ENCODE peak calls at places on chromosomes 4 and X, in eight cellular contexts. S, F, X, N, P, T, A and L are unnamed samples.

GRCh38 chrX:7159132-7159861 is 11.3 kb upstream of the PUDP start:
- DNase-seq in P (peak), A (peak), X (no peak), T (no peak), F (no peak), N (no peak), S (no peak), L (no peak)

GRCh38 chr4:76943129-76943620 is 6.4 kb upstream of the SEPTIN11 start:
- DNase-seq in F (no peak), T (no peak), P (no peak), X (no peak), N (no peak), S (no peak), A (no peak), L (no peak)

GRCh38 chr4:40289366-40290188 is 45.6 kb upstream of the CHRNA9 start:
- DNase-seq in X (no peak), A (no peak), F (no peak), N (no peak), T (no peak), P (no peak), S (no peak), L (no peak)

GRCh38 chr4:148986951-148987350 is 544.7 kb upstream of the NR3C2 start:
- DNase-seq in T (no peak), X (no peak), A (no peak), F (no peak), N (peak), S (no peak), P (peak), L (no peak)

GRCh38 chrX:124502599-124502998 is 156.2 kb downstream of the SH2D1A start:
- DNase-seq in N (no peak), T (no peak), P (no peak), A (no peak), F (no peak), X (no peak), S (no peak), L (no peak)

GRCh38 chr4:86117781-86118302 is 242.0 kb downstream of the MAPK10 start:
- DNase-seq in X (no peak), S (no peak), N (no peak), A (no peak), F (no peak), P (no peak), T (no peak), L (no peak)

GRCh38 chr4:41144812-41145211 is 69.5 kb downstream of the APBB2 start:
- DNase-seq in T (no peak), F (no peak), P (no peak), S (no peak), A (no peak), N (no peak), X (no peak), L (no peak)

GRCh38 chrX:135985123-135985973 is at the start of gene SLC9A6:
- DNase-seq in T (peak), F (no peak), S (peak), N (no peak), A (peak), X (peak), P (peak), L (peak)

GRCh38 chr4:15543537-15544195 is 74.0 kb downstream of the CC2D2A start:
- DNase-seq in A (no peak), F (no peak), T (no peak), X (no peak), S (no peak), N (no peak), P (no peak), L (no peak)

GRCh38 chr4:150582881-150583286 is 933 bp downstream of the MAB21L2 start:
- DNase-seq in S (no peak), A (no peak), P (no peak), N (no peak), X (no peak), F (no peak), T (no peak), L (no peak)

GRCh38 chr4:138262058-138262838 is 20.1 kb upstream of the SLC7A11 start:
- DNase-seq in T (no peak), N (no peak), A (no peak), X (no peak), S (no peak), F (no peak), P (no peak), L (no peak)

GRCh38 chr4:17058506-17058905 is 160.1 kb upstream of the LDB2 start:
- DNase-seq in T (no peak), X (no peak), S (peak), P (no peak), N (no peak), F (no peak), A (no peak), L (no peak)

GRCh38 chr4:41158756-41159155 is 55.6 kb downstream of the APBB2 start:
- DNase-seq in A (no peak), P (no peak), F (no peak), T (no peak), X (no peak), N (no peak), S (no peak), L (no peak)

GRCh38 chr4:132269303-132269990 is 879.6 kb upstream of the PCDH10 start:
- DNase-seq in A (no peak), X (no peak), S (no peak), F (no peak), T (no peak), N (no peak), P (no peak), L (no peak)

GRCh38 chr4:157978680-157979361 is 194.0 kb downstream of the GASK1B start:
- DNase-seq in A (peak), F (no peak), P (no peak), T (peak), S (peak), X (peak), N (peak), L (peak)

GRCh38 chr4:14787894-14788293 is 214.4 kb upstream of the CPEB2 start:
- DNase-seq in P (no peak), T (no peak), X (peak), N (no peak), S (no peak), F (no peak), A (no peak), L (peak)

GRCh38 chrX:53481093-53481492 is 46.9 kb upstream of the HSD17B10 start:
- DNase-seq in P (no peak), N (no peak), F (no peak), X (no peak), A (peak), T (no peak), S (no peak), L (peak)

GRCh38 chr4:89305712-89306437 is 1.7 kb downstream of the GPRIN3 start:
- DNase-seq in S (no peak), T (no peak), N (no peak), P (no peak), X (no peak), A (no peak), F (no peak), L (no peak)

GRCh38 chr4:118905546-118905945 is 16.9 kb downstream of the SYNPO2 start:
- DNase-seq in F (no peak), N (no peak), T (no peak), P (no peak), S (no peak), A (no peak), X (no peak), L (no peak)

GRCh38 chr4:62415256-62415655 is 1215.1 kb downstream of the ADGRL3 start:
- DNase-seq in T (no peak), A (no peak), S (no peak), P (no peak), N (no peak), F (no peak), X (no peak), L (no peak)

GRCh38 chrX:36804066-36804465 is 204.1 kb upstream of the FAM47C start:
- DNase-seq in P (no peak), S (no peak), X (no peak), A (no peak), T (no peak), F (no peak), N (no peak), L (no peak)

GRCh38 chrX:29911673-29912072 is 303.7 kb upstream of the MAGEB2 start:
- DNase-seq in N (no peak), P (no peak), X (no peak), T (no peak), S (no peak), F (no peak), A (no peak), L (no peak)

GRCh38 chrX:15497865-15498264 is 2.7 kb upstream of the BMX start:
- DNase-seq in S (peak), F (no peak), P (no peak), N (peak), X (peak), A (peak), T (no peak), L (peak)

GRCh38 chr4:113278324-113278934 is 229.0 kb downstream of the ANK2 start:
- DNase-seq in N (peak), F (peak), S (peak), P (no peak), T (peak), X (peak), A (peak), L (peak)

GRCh38 chr4:182776376-182777058 is 140.7 kb downstream of the DCTD start:
- DNase-seq in N (no peak), P (no peak), A (no peak), F (no peak), X (no peak), S (no peak), T (no peak), L (no peak)

GRCh38 chr4:41069268-41069667 is 145.1 kb downstream of the APBB2 start:
- DNase-seq in F (no peak), A (no peak), P (no peak), T (no peak), S (no peak), N (no peak), X (no peak), L (no peak)

GRCh38 chr4:720111-720860 is 14.7 kb downstream of the PCGF3 start:
- DNase-seq in S (no peak), A (no peak), F (no peak), T (no peak), N (no peak), P (no peak), X (no peak), L (no peak)

GRCh38 chrX:150906694-150907093 is 8.2 kb upstream of the CD99L2 start:
- DNase-seq in T (no peak), N (no peak), F (no peak), A (no peak), P (no peak), X (no peak), S (no peak), L (no peak)

GRCh38 chr4:38385286-38386010 is 278.6 kb upstream of the KLF3 start:
- DNase-seq in N (no peak), A (no peak), P (no peak), X (no peak), F (no peak), S (no peak), T (no peak), L (peak)

GRCh38 chr4:36399762-36400353 is 118.4 kb downstream of the DTHD1 start:
- DNase-seq in T (no peak), F (peak), S (peak), A (no peak), N (no peak), X (peak), P (no peak), L (peak)

GRCh38 chr4:121851354-121851753 is 18.9 kb downstream of the BBS7 start:
- DNase-seq in F (no peak), A (no peak), N (no peak), S (no peak), X (no peak), P (no peak), T (no peak), L (no peak)

GRCh38 chr4:53306729-53307128 is 59.1 kb downstream of the SCFD2 start:
- DNase-seq in F (no peak), S (no peak), P (no peak), T (no peak), A (no peak), X (no peak), N (no peak), L (no peak)

GRCh38 chr4:11098461-11098860 is 330.2 kb downstream of the HS3ST1 start:
- DNase-seq in F (peak), T (no peak), A (no peak), N (no peak), X (no peak), S (no peak), P (no peak), L (no peak)

GRCh38 chr4:140861359-140862181 is 105.4 kb upstream of the TBC1D9 start:
- DNase-seq in A (peak), P (peak), X (peak), S (peak), N (peak), T (no peak), F (peak), L (peak)

GRCh38 chr4:104930298-104930697 is 216.4 kb upstream of the TET2 start:
- DNase-seq in T (no peak), A (no peak), P (no peak), X (no peak), F (peak), S (no peak), N (no peak), L (no peak)

GRCh38 chr4:99759988-99760387 is 56.6 kb upstream of the DAPP1 start:
- DNase-seq in A (no peak), F (no peak), T (no peak), X (no peak), P (no peak), S (no peak), N (no peak), L (no peak)

GRCh38 chr4:36208884-36209473 is 35.3 kb downstream of the ARAP2 start:
- DNase-seq in S (no peak), A (no peak), X (no peak), F (no peak), T (no peak), P (no peak), N (no peak), L (no peak)

DNA sequence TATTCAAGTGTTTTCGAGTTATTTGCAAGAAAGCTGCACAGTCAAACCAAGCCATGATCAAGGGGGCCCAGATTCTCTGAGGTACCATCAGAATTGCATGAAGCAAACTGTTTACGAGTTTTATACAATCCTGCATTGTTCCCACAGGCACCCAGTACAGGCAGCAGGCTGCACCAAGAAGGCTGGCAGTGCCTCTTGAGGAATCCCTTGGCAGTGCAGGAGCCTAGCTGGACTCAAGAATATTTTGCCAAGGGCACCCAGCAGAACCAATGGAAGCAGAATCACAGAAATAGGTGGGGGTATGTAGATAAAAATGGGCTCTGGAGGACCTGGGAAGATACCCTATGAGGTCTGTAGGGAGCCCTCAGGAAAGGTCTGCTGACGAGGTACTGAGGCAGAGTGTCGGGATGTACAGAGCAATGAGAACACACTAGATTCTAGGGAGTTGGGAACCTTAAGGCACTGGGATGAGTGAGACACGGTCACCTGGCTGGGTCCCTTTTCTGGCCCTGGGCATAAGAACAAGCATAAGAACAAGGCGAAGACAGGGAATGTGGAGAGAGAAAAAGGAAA is 2.5 kb upstream of the PLP1 start:
- DNase-seq in X (peak), T (no peak), S (no peak), N (peak), F (no peak), P (no peak), A (no peak), L (no peak)
- TF ChIP-seq POLR2A in X (no peak), T (no peak), S (no peak), N (no peak), F (no peak), P (no peak), A (no peak), L (no peak)

GRCh38 chr4:3483471-3483921 is 20.4 kb downstream of the DOK7 start:
- DNase-seq in N (no peak), A (no peak), F (no peak), S (no peak), P (peak), X (no peak), T (no peak), L (no peak)
- TF ChIP-seq POLR2A in N (no peak), A (no peak), F (no peak), S (no peak), P (no peak), X (no peak), T (no peak), L (no peak)

GRCh38 chr4:2535386-2536192 is 858 bp upstream of the FAM193A start:
- DNase-seq in X (peak), A (peak), S (peak), T (peak), N (no peak), P (peak), F (no peak), L (peak)
- TF ChIP-seq POLR2A in X (no peak), A (no peak), S (peak), T (no peak), N (no peak), P (no peak), F (peak), L (no peak)

GRCh38 chr4:152937535-152938236 is 1.6 kb downstream of the FHDC1 start:
- DNase-seq in X (no peak), P (peak), T (no peak), N (no peak), F (no peak), S (no peak), A (peak), L (peak)
- TF ChIP-seq POLR2A in X (no peak), P (no peak), T (no peak), N (no peak), F (no peak), S (no peak), A (no peak), L (peak)

GRCh38 chr4:107896158-107896645 is 35.1 kb upstream of the CYP2U1 start:
- DNase-seq in X (no peak), A (no peak), F (no peak), P (no peak), N (peak), T (no peak), S (no peak), L (no peak)
- TF ChIP-seq POLR2A in X (no peak), A (no peak), F (no peak), P (no peak), N (no peak), T (no peak), S (no peak), L (no peak)

DNA sequence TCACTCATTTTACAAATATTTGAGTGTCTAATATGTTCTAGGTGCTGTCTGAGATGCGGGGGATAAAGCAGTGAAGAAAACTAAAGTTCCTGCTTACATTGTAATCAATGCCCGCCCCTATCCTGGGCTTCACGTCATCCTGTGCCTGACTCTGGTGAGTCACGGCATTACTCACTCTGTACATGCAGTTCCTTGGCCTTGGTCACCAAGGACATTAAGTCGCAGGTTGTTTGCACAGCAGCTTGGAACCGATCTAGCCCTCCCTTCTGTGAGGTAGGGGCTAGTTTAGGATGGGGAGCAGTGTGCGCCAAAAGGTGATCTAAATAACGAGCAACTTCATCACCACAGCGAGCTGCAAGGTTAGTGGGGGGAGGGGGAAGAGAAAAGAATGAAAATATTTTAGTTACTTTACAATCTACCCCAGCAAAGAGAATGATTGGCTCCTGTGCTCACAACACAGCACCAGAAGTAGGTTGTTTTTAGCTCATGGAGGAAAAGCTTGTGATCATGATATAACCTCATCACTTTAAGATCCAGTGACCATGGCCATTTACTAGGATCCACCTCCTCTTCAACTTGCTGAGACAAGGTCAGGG is 48.0 kb upstream of the HDAC8 start:
- DNase-seq in S (peak), N (peak), P (peak), X (peak), T (no peak), F (no peak), A (peak), L (no peak)
- TF ChIP-seq POLR2A in S (no peak), N (no peak), P (no peak), X (peak), T (no peak), F (no peak), A (no peak), L (no peak)

GRCh38 chr4:109730294-109731051 is 603 bp upstream of the PLA2G12A start:
- DNase-seq in N (no peak), S (no peak), T (peak), F (peak), P (peak), A (peak), X (peak), L (peak)
- TF ChIP-seq POLR2A in N (no peak), S (no peak), T (no peak), F (no peak), P (no peak), A (no peak), X (peak), L (no peak)

DNA sequence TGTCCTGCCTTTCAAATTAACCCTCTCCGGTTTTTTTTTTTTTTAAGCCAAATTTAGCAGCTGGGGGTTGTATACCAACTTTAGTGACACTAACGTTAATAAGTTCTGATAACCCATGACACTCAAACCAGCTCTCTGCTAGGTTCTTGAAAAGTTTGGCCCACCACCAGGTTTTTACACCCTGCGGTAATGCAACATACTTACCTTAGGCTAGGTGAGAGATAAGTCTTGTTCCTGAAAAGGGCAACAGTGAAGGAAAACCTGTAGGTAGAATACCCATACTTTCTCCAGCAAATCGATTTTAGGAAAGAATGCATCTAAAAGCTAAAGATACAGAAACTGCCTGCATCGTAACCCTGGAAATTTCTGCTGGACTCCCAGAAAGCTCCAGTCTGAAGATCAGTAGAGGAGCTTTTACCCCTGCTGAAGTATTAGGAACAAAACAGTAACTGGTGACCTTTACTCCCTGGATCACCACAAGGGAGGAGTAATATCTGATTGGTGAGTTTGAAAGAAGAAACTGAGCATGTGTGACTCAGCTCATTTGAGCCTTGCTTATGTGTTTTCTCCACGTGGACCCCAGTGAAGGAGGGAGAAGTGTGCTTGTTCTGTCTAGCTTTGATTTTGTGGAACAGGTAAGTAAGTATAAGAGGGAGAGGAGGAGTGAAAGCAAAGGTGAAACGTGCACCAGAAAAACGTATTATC is 34.4 kb upstream of the COX18 start:
- DNase-seq in A (no peak), S (no peak), T (no peak), F (no peak), N (no peak), P (no peak), X (no peak), L (peak)
- TF ChIP-seq POLR2A in A (no peak), S (no peak), T (no peak), F (no peak), N (no peak), P (no peak), X (no peak), L (no peak)